ENCODE peak calls at places on chromosome 10, in eight cellular contexts. X is pancreas; R is GM23338; O is effector CD8-positive, alpha-beta T cell; J is astrocyte of the hippocampus; D is HCEC 1CT; Z is HS-5; K is mucosa of gallbladder. H is an unnamed sample.
A peak's percentile ranks its signal among the peaks of the same experiment; 100 is the strongest.

GRCh38 chr10:130848855-130849254 is 462.7 kb downstream of the TCERG1L start:
- DNase-seq in X (no peak), R (no peak), O (no peak), J (no peak), D (no peak), Z (no peak), K (no peak), H (no peak)

GRCh38 chr10:75493464-75493863 is 62.0 kb downstream of the LRMDA start:
- DNase-seq in X (no peak), R (no peak), O (no peak), J (no peak), D (no peak), Z (no peak), K (no peak), H (no peak)

GRCh38 chr10:60704480-60704879 is 73.8 kb upstream of the CDK1 start:
- DNase-seq in X (no peak), R (no peak), O (no peak), J (no peak), D (no peak), Z (no peak), K (no peak), H (no peak)

GRCh38 chr10:76285012-76285411 is 853.6 kb downstream of the LRMDA start:
- DNase-seq in X (no peak), R (no peak), O (no peak), J (peak; percentile 62), D (peak; percentile 84), Z (peak; percentile 86), K (no peak), H (no peak)

GRCh38 chr10:4083509-4084003 is 298.5 kb upstream of the KLF6 start:
- DNase-seq in X (no peak), R (peak; percentile 4), O (no peak), J (peak; percentile 21), D (no peak), Z (no peak), K (no peak), H (no peak)

GRCh38 chr10:95339863-95340262 is 49.1 kb upstream of the PDLIM1 start:
- DNase-seq in X (no peak), R (no peak), O (no peak), J (no peak), D (no peak), Z (no peak), K (no peak), H (no peak)

GRCh38 chr10:7343040-7343439 is 67.8 kb downstream of the SFMBT2 start:
- DNase-seq in X (no peak), R (no peak), O (no peak), J (no peak), D (no peak), Z (no peak), K (no peak), H (no peak)

GRCh38 chr10:100477970-100478369 is 15.2 kb downstream of the WNT8B start:
- DNase-seq in X (no peak), R (no peak), O (no peak), J (no peak), D (no peak), Z (no peak), K (no peak), H (no peak)

GRCh38 chr10:129711261-129711660 is 244.2 kb downstream of the MGMT start:
- DNase-seq in X (no peak), R (peak; percentile 17), O (no peak), J (peak; percentile 49), D (no peak), Z (no peak), K (no peak), H (no peak)

GRCh38 chr10:84310470-84310869 is 17.9 kb upstream of the CCSER2 start:
- DNase-seq in X (no peak), R (no peak), O (no peak), J (peak; percentile 47), D (peak; percentile 7), Z (no peak), K (no peak), H (no peak)

GRCh38 chr10:73623056-73623455 is 18.2 kb downstream of the MYOZ1 start:
- DNase-seq in X (no peak), R (no peak), O (no peak), J (no peak), D (no peak), Z (no peak), K (no peak), H (no peak)

GRCh38 chr10:58609525-58610150 is 97.0 kb downstream of the BICC1 start:
- DNase-seq in X (no peak), R (no peak), O (no peak), J (no peak), D (peak; percentile 18), Z (no peak), K (no peak), H (no peak)

GRCh38 chr10:92242910-92243671 is 47.8 kb downstream of the CPEB3 start:
- DNase-seq in X (peak; percentile 66), R (peak; percentile 83), O (peak; percentile 6), J (peak; percentile 83), D (peak; percentile 65), Z (no peak), K (peak; percentile 60), H (peak; percentile 61)

GRCh38 chr10:131802156-131802915 is 98.5 kb upstream of the PPP2R2D start:
- DNase-seq in X (no peak), R (no peak), O (no peak), J (no peak), D (no peak), Z (no peak), K (no peak), H (no peak)

GRCh38 chr10:10131984-10132383 is 885.7 kb upstream of the CELF2 start:
- DNase-seq in X (no peak), R (no peak), O (no peak), J (no peak), D (no peak), Z (no peak), K (no peak), H (no peak)